ENCODE peak calls at places on chromosomes 3 and 15, in ten cellular contexts. One of them, this sample, is unnamed.

GRCh38 chr15:30065025-30065801 is 17.5 kb upstream of the GOLGA8J start:
- DNase-seq in nucleus accumbens: no peak
- DNase-seq in T-helper 1 cell: no peak
- DNase-seq in tibial artery: no peak
- DNase-seq in progenitor cell of endocrine pancreas: no peak
- DNase-seq in stimulated activated CD4-positive, alpha-beta T cell treated with anti-CD3 and anti-CD28 coated beads, TNF-alpha, amount 100 ng/mL, for 1 hour: no peak
- DNase-seq in effector memory CD8-positive, alpha-beta T cell: no peak
- DNase-seq in H1: no peak
- DNase-seq in caudate nucleus: no peak
- DNase-seq in ELR: peak
- DNase-seq in this sample: no peak

GRCh38 chr3:30549600-30549999 is 56.8 kb upstream of the TGFBR2 start:
- DNase-seq in nucleus accumbens: no peak
- DNase-seq in effector memory CD8-positive, alpha-beta T cell: no peak
- DNase-seq in ELR: no peak
- DNase-seq in caudate nucleus: no peak
- DNase-seq in H1: peak
- DNase-seq in T-helper 1 cell: no peak
- DNase-seq in tibial artery: no peak
- DNase-seq in stimulated activated CD4-positive, alpha-beta T cell treated with anti-CD3 and anti-CD28 coated beads, TNF-alpha, amount 100 ng/mL, for 1 hour: no peak
- DNase-seq in progenitor cell of endocrine pancreas: no peak
- DNase-seq in this sample: no peak

GRCh38 chr3:49803464-49804140 is 541 bp downstream of the INKA1 start:
- DNase-seq in ELR: no peak
- DNase-seq in nucleus accumbens: no peak
- DNase-seq in progenitor cell of endocrine pancreas: no peak
- DNase-seq in effector memory CD8-positive, alpha-beta T cell: peak
- DNase-seq in T-helper 1 cell: peak
- DNase-seq in stimulated activated CD4-positive, alpha-beta T cell treated with anti-CD3 and anti-CD28 coated beads, TNF-alpha, amount 100 ng/mL, for 1 hour: no peak
- DNase-seq in H1: no peak
- DNase-seq in tibial artery: no peak
- DNase-seq in caudate nucleus: peak
- DNase-seq in this sample: peak

GRCh38 chr3:138441742-138442141 is 7.3 kb downstream of the ESYT3 start:
- DNase-seq in tibial artery: no peak
- DNase-seq in ELR: peak
- DNase-seq in nucleus accumbens: no peak
- DNase-seq in caudate nucleus: no peak
- DNase-seq in stimulated activated CD4-positive, alpha-beta T cell treated with anti-CD3 and anti-CD28 coated beads, TNF-alpha, amount 100 ng/mL, for 1 hour: no peak
- DNase-seq in T-helper 1 cell: no peak
- DNase-seq in progenitor cell of endocrine pancreas: no peak
- DNase-seq in H1: no peak
- DNase-seq in effector memory CD8-positive, alpha-beta T cell: no peak
- DNase-seq in this sample: no peak

GRCh38 chr3:107987036-107987557 is 103.7 kb downstream of the CD47 start:
- DNase-seq in caudate nucleus: no peak
- DNase-seq in T-helper 1 cell: no peak
- DNase-seq in H1: no peak
- DNase-seq in tibial artery: peak
- DNase-seq in nucleus accumbens: no peak
- DNase-seq in ELR: peak
- DNase-seq in effector memory CD8-positive, alpha-beta T cell: no peak
- DNase-seq in stimulated activated CD4-positive, alpha-beta T cell treated with anti-CD3 and anti-CD28 coated beads, TNF-alpha, amount 100 ng/mL, for 1 hour: no peak
- DNase-seq in progenitor cell of endocrine pancreas: no peak
- DNase-seq in this sample: no peak

GRCh38 chr3:186413615-186414415 is 51.8 kb upstream of the DGKG start:
- DNase-seq in caudate nucleus: peak
- DNase-seq in progenitor cell of endocrine pancreas: peak
- DNase-seq in stimulated activated CD4-positive, alpha-beta T cell treated with anti-CD3 and anti-CD28 coated beads, TNF-alpha, amount 100 ng/mL, for 1 hour: no peak
- DNase-seq in effector memory CD8-positive, alpha-beta T cell: no peak
- DNase-seq in H1: peak
- DNase-seq in tibial artery: peak
- DNase-seq in ELR: no peak
- DNase-seq in T-helper 1 cell: peak
- DNase-seq in nucleus accumbens: peak
- DNase-seq in this sample: no peak

GRCh38 chr3:52318186-52318793 is 2.2 kb downstream of the DNAH1 start:
- DNase-seq in T-helper 1 cell: no peak
- DNase-seq in ELR: no peak
- DNase-seq in progenitor cell of endocrine pancreas: no peak
- DNase-seq in tibial artery: no peak
- DNase-seq in caudate nucleus: no peak
- DNase-seq in nucleus accumbens: no peak
- DNase-seq in H1: no peak
- DNase-seq in stimulated activated CD4-positive, alpha-beta T cell treated with anti-CD3 and anti-CD28 coated beads, TNF-alpha, amount 100 ng/mL, for 1 hour: no peak
- DNase-seq in effector memory CD8-positive, alpha-beta T cell: no peak
- DNase-seq in this sample: no peak

GRCh38 chr3:9976736-9977709 is 9.6 kb downstream of the EMC3 start:
- DNase-seq in caudate nucleus: peak
- DNase-seq in ELR: peak
- DNase-seq in T-helper 1 cell: peak
- DNase-seq in progenitor cell of endocrine pancreas: no peak
- DNase-seq in stimulated activated CD4-positive, alpha-beta T cell treated with anti-CD3 and anti-CD28 coated beads, TNF-alpha, amount 100 ng/mL, for 1 hour: no peak
- DNase-seq in H1: no peak
- DNase-seq in nucleus accumbens: peak
- DNase-seq in tibial artery: peak
- DNase-seq in effector memory CD8-positive, alpha-beta T cell: no peak
- DNase-seq in this sample: no peak

GRCh38 chr3:9779721-9780450 is 10.1 kb upstream of the CAMK1 start:
- DNase-seq in stimulated activated CD4-positive, alpha-beta T cell treated with anti-CD3 and anti-CD28 coated beads, TNF-alpha, amount 100 ng/mL, for 1 hour: no peak
- DNase-seq in caudate nucleus: no peak
- DNase-seq in ELR: no peak
- DNase-seq in tibial artery: no peak
- DNase-seq in H1: no peak
- DNase-seq in T-helper 1 cell: peak
- DNase-seq in nucleus accumbens: no peak
- DNase-seq in progenitor cell of endocrine pancreas: no peak
- DNase-seq in effector memory CD8-positive, alpha-beta T cell: peak
- DNase-seq in this sample: no peak

GRCh38 chr15:39857132-39857531 is 62.9 kb downstream of the GPR176 start:
- DNase-seq in stimulated activated CD4-positive, alpha-beta T cell treated with anti-CD3 and anti-CD28 coated beads, TNF-alpha, amount 100 ng/mL, for 1 hour: no peak
- DNase-seq in tibial artery: no peak
- DNase-seq in nucleus accumbens: no peak
- DNase-seq in ELR: no peak
- DNase-seq in progenitor cell of endocrine pancreas: no peak
- DNase-seq in T-helper 1 cell: no peak
- DNase-seq in effector memory CD8-positive, alpha-beta T cell: no peak
- DNase-seq in caudate nucleus: no peak
- DNase-seq in H1: no peak
- DNase-seq in this sample: no peak